ENCODE peak calls at places on chromosomes 2 and 18, in seven cellular contexts. One of them, this sample, is unnamed.
A peak's percentile ranks its signal among the peaks of the same experiment; 100 is the strongest.

GRCh38 chr2:240244543-240244942 is 104.1 kb upstream of the OTOS start:
- DNase-seq in tibial nerve: no peak
- DNase-seq in breast epithelium: no peak
- DNase-seq in transverse colon: no peak
- DNase-seq in prostate gland: no peak
- DNase-seq in uterus: no peak
- DNase-seq in sigmoid colon: peak; percentile 50
- DNase-seq in this sample: no peak

GRCh38 chr18:78645216-78645615 is 334.4 kb upstream of the SALL3 start:
- DNase-seq in transverse colon: no peak
- DNase-seq in sigmoid colon: no peak
- DNase-seq in breast epithelium: no peak
- DNase-seq in uterus: no peak
- DNase-seq in prostate gland: no peak
- DNase-seq in tibial nerve: no peak
- DNase-seq in this sample: no peak

GRCh38 chr2:237434916-237435315 is 21.0 kb upstream of the COL6A3 start:
- DNase-seq in sigmoid colon: no peak
- DNase-seq in transverse colon: peak; percentile 45
- DNase-seq in breast epithelium: no peak
- DNase-seq in uterus: peak; percentile 74
- DNase-seq in prostate gland: no peak
- DNase-seq in tibial nerve: no peak
- DNase-seq in this sample: no peak

GRCh38 chr2:195984951-195985726 is 83.5 kb downstream of the DNAH7 start:
- DNase-seq in prostate gland: no peak
- DNase-seq in tibial nerve: no peak
- DNase-seq in sigmoid colon: no peak
- DNase-seq in uterus: no peak
- DNase-seq in transverse colon: no peak
- DNase-seq in breast epithelium: no peak
- DNase-seq in this sample: no peak

GRCh38 chr2:172198908-172199307 is 96.2 kb upstream of the DLX2 start:
- DNase-seq in breast epithelium: peak; percentile 39
- DNase-seq in transverse colon: no peak
- DNase-seq in prostate gland: no peak
- DNase-seq in uterus: no peak
- DNase-seq in sigmoid colon: no peak
- DNase-seq in tibial nerve: no peak
- DNase-seq in this sample: no peak

GRCh38 chr2:100186126-100186525 is 43.7 kb upstream of the AFF3 start:
- DNase-seq in transverse colon: no peak
- DNase-seq in uterus: no peak
- DNase-seq in tibial nerve: no peak
- DNase-seq in breast epithelium: no peak
- DNase-seq in prostate gland: no peak
- DNase-seq in sigmoid colon: no peak
- DNase-seq in this sample: no peak

GRCh38 chr18:33596178-33596854 is 18.3 kb downstream of the ASXL3 start:
- DNase-seq in sigmoid colon: no peak
- DNase-seq in prostate gland: no peak
- DNase-seq in tibial nerve: no peak
- DNase-seq in transverse colon: no peak
- DNase-seq in breast epithelium: no peak
- DNase-seq in uterus: no peak
- DNase-seq in this sample: no peak

GRCh38 chr2:226354434-226354833 is 445.2 kb downstream of the IRS1 start:
- DNase-seq in breast epithelium: no peak
- DNase-seq in tibial nerve: no peak
- DNase-seq in transverse colon: no peak
- DNase-seq in sigmoid colon: no peak
- DNase-seq in uterus: no peak
- DNase-seq in prostate gland: no peak
- DNase-seq in this sample: no peak

GRCh38 chr18:23054553-23054952 is 80.7 kb upstream of the CABLES1 start:
- DNase-seq in prostate gland: no peak
- DNase-seq in sigmoid colon: no peak
- DNase-seq in uterus: no peak
- DNase-seq in transverse colon: no peak
- DNase-seq in tibial nerve: no peak
- DNase-seq in breast epithelium: no peak
- DNase-seq in this sample: no peak

GRCh38 chr2:10448208-10448645 is at the start of gene ODC1:
- DNase-seq in breast epithelium: peak; percentile 82
- DNase-seq in sigmoid colon: peak; percentile 97
- DNase-seq in tibial nerve: peak; percentile 92
- DNase-seq in prostate gland: peak; percentile 92
- DNase-seq in transverse colon: peak; percentile 96
- DNase-seq in uterus: peak; percentile 94
- DNase-seq in this sample: peak; percentile 90

GRCh38 chr18:2417861-2418610 is 153.3 kb downstream of the METTL4 start:
- DNase-seq in transverse colon: no peak
- DNase-seq in uterus: no peak
- DNase-seq in sigmoid colon: no peak
- DNase-seq in breast epithelium: no peak
- DNase-seq in prostate gland: no peak
- DNase-seq in tibial nerve: no peak
- DNase-seq in this sample: no peak

GRCh38 chr2:57965219-57965618 is 81.4 kb upstream of the VRK2 start:
- DNase-seq in prostate gland: no peak
- DNase-seq in sigmoid colon: no peak
- DNase-seq in transverse colon: no peak
- DNase-seq in tibial nerve: no peak
- DNase-seq in breast epithelium: no peak
- DNase-seq in uterus: no peak
- DNase-seq in this sample: no peak

GRCh38 chr2:112807233-112807807 is 23.0 kb upstream of the IL1A start:
- DNase-seq in transverse colon: no peak
- DNase-seq in prostate gland: no peak
- DNase-seq in uterus: no peak
- DNase-seq in tibial nerve: no peak
- DNase-seq in breast epithelium: no peak
- DNase-seq in sigmoid colon: no peak
- DNase-seq in this sample: no peak

GRCh38 chr18:67568166-67568565 is 51.6 kb upstream of the DSEL start:
- DNase-seq in sigmoid colon: no peak
- DNase-seq in uterus: no peak
- DNase-seq in transverse colon: no peak
- DNase-seq in prostate gland: no peak
- DNase-seq in breast epithelium: no peak
- DNase-seq in tibial nerve: no peak
- DNase-seq in this sample: no peak

GRCh38 chr2:84481702-84482101 is 22.6 kb upstream of the SUCLG1 start:
- DNase-seq in breast epithelium: no peak
- DNase-seq in sigmoid colon: no peak
- DNase-seq in transverse colon: no peak
- DNase-seq in tibial nerve: no peak
- DNase-seq in uterus: no peak
- DNase-seq in prostate gland: no peak
- DNase-seq in this sample: peak; percentile 53

DNA sequence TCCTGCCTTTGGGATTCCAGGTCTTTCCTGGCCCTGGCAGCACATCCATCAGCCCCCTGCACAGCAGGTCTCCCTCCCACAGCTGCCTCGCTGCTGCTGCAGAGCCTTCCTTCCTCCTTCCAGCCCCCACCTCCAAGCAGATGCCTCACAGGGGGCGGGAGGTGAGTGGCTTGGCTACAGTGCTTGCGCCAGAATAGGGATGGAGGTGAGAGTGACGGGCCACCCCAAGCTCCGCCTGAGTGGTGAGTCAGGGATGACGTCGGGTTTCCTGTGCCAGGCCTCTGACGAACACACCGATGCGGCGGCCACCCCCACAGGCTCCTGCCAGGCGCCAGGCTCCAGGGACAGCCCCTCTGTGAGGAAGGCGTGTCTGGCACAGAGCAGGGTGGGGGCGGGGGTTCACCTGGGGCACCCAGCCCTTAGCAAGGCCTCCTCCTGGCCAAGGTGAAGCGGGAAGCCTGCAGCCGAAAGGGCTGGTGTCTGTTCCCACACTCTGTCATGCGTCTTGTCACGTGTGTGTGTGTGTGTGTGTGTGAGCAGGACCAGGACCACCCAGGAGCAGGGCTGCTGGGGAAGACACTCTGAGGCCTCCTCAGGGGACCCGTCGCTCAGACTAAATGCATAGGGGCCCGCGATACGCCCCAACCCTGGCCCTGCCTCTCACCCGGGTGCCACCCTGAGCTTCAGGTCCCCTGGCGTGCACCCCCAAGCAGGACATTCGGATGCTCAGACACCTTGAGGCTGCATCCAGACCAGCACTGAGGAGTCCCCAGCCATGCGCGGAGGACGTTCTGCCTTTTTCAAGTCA is 3.4 kb upstream of the DUSP2 start:
- DNase-seq in uterus: peak; percentile 61
- DNase-seq in tibial nerve: no peak
- DNase-seq in transverse colon: peak; percentile 88
- DNase-seq in prostate gland: peak; percentile 75
- DNase-seq in breast epithelium: peak; percentile 93
- DNase-seq in sigmoid colon: peak; percentile 82
- DNase-seq in this sample: peak; percentile 98
- TF ChIP-seq POLR2A in uterus: no peak
- TF ChIP-seq POLR2A in tibial nerve: no peak
- TF ChIP-seq POLR2A in transverse colon: peak; percentile 34
- TF ChIP-seq POLR2A in prostate gland: peak; percentile 62
- TF ChIP-seq POLR2A in breast epithelium: no peak
- TF ChIP-seq POLR2A in sigmoid colon: no peak
- TF ChIP-seq POLR2A in this sample: no peak

DNA sequence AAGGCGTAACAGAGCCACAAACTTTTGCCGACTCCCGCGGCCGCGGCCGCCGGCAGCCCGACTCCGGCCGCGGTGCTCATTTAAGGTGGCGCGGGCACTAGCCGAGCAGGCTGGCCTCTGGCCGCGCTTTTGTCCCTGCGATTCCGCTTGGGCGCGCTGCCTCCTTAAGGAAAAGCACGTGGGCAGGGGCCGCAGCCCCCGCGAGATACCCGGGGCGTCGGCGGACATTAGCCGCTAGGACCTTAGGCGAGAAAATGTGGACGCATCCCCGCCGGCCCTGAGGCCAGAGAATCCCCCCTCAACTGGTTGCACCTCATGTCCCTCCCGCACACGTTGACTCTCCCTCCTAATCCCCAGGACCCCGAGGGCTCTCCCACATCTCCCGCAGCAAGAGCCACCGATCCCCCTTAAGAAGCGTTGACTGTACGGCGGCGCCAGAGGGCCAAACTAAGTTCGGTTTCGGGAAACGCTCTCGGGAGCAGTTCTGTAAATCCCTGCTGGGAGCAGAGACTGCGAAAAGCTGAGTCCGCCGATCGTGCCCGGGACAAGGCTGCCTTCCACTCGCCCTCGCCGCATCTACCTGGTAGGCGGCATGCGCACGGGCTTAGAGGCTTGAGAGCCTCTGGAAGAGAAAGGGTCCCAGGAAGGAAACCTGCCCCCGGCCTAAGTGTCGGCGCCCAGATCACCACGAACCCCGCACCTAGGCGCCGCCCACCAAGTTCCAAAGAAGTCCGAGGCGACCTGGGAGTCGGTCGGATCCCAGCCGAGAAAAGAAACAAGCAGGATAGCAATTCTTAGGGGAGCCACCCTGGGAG is 1.8 kb upstream of the SATB2 start:
- DNase-seq in breast epithelium: peak; percentile 70
- DNase-seq in prostate gland: peak; percentile 89
- DNase-seq in sigmoid colon: peak; percentile 96
- DNase-seq in tibial nerve: peak; percentile 78
- DNase-seq in uterus: peak; percentile 92
- DNase-seq in transverse colon: peak; percentile 82
- DNase-seq in this sample: peak; percentile 71
- TF ChIP-seq POLR2A in breast epithelium: no peak
- TF ChIP-seq POLR2A in prostate gland: no peak
- TF ChIP-seq POLR2A in sigmoid colon: no peak
- TF ChIP-seq POLR2A in tibial nerve: no peak
- TF ChIP-seq POLR2A in uterus: no peak
- TF ChIP-seq POLR2A in transverse colon: no peak
- TF ChIP-seq POLR2A in this sample: peak; percentile 32

DNA sequence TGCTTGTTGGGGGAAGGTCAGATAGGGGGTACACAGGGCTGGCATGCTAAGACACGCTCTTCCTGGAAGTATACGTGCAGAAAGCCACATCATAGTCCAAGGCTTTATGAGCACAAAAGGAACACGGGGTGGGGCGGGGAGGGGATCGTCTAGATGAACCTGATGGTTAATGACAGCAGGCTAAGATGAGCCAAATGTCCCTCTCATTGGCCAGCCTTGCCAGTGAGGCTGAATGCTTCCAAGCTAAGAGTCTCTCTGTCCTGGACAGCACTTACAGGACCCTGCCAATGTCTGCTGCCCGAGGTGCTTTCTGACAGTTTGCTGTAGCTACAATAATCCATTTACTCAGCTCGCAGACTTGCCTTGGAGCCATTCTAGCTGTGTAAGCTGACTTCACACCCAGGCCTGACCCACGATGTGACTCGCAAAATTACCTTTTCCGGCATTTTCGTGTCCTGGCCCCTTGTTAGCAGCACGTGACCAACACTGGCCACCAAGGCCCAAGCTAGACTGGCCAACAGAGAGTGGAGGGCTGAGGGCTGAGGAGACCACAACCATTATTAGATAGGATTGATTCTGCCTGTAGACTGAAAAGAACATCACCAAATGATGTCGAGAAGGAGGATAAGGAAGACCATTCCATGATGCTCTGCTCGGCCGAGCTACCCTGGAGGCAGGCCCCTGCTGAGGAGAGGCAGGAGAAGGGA is 84.2 kb downstream of the MALT1 start:
- DNase-seq in transverse colon: peak; percentile 30
- DNase-seq in uterus: no peak
- DNase-seq in sigmoid colon: no peak
- DNase-seq in prostate gland: peak; percentile 84
- DNase-seq in tibial nerve: no peak
- DNase-seq in breast epithelium: no peak
- DNase-seq in this sample: no peak
- TF ChIP-seq POLR2A in transverse colon: no peak
- TF ChIP-seq POLR2A in uterus: no peak
- TF ChIP-seq POLR2A in sigmoid colon: no peak
- TF ChIP-seq POLR2A in prostate gland: no peak
- TF ChIP-seq POLR2A in tibial nerve: no peak
- TF ChIP-seq POLR2A in breast epithelium: no peak
- TF ChIP-seq POLR2A in this sample: no peak

GRCh38 chr2:23509071-23509470 is 124.1 kb downstream of the KLHL29 start:
- DNase-seq in sigmoid colon: no peak
- DNase-seq in uterus: no peak
- DNase-seq in tibial nerve: no peak
- DNase-seq in breast epithelium: no peak
- DNase-seq in transverse colon: no peak
- DNase-seq in prostate gland: no peak
- DNase-seq in this sample: no peak

GRCh38 chr2:23510471-23510870 is 125.5 kb downstream of the KLHL29 start:
- DNase-seq in breast epithelium: no peak
- DNase-seq in sigmoid colon: no peak
- DNase-seq in transverse colon: no peak
- DNase-seq in prostate gland: no peak
- DNase-seq in tibial nerve: no peak
- DNase-seq in uterus: no peak
- DNase-seq in this sample: no peak

GRCh38 chr2:23507267-23508065 is 122.5 kb downstream of the KLHL29 start:
- DNase-seq in transverse colon: no peak
- DNase-seq in breast epithelium: no peak
- DNase-seq in prostate gland: no peak
- DNase-seq in sigmoid colon: no peak
- DNase-seq in tibial nerve: no peak
- DNase-seq in uterus: no peak
- DNase-seq in this sample: no peak

GRCh38 chr2:23508066-23508390 is 123.0 kb downstream of the KLHL29 start:
- DNase-seq in prostate gland: no peak
- DNase-seq in sigmoid colon: no peak
- DNase-seq in tibial nerve: no peak
- DNase-seq in transverse colon: no peak
- DNase-seq in uterus: no peak
- DNase-seq in breast epithelium: no peak
- DNase-seq in this sample: no peak

GRCh38 chr2:23509593-23510295 is 124.8 kb downstream of the KLHL29 start:
- DNase-seq in tibial nerve: no peak
- DNase-seq in transverse colon: no peak
- DNase-seq in uterus: no peak
- DNase-seq in breast epithelium: no peak
- DNase-seq in prostate gland: no peak
- DNase-seq in sigmoid colon: no peak
- DNase-seq in this sample: no peak
- TF ChIP-seq POLR2A in tibial nerve: no peak
- TF ChIP-seq POLR2A in transverse colon: no peak
- TF ChIP-seq POLR2A in uterus: no peak
- TF ChIP-seq POLR2A in breast epithelium: no peak
- TF ChIP-seq POLR2A in prostate gland: no peak
- TF ChIP-seq POLR2A in sigmoid colon: no peak
- TF ChIP-seq POLR2A in this sample: no peak